ENCODE peak calls at places on chromosomes 12 and 14, in eight cellular contexts. S is testis, K is heart left ventricle, A is body of pancreas, R is PC-9, F is A549, N is HepG2, J is tibial nerve. H is an unnamed sample.
A peak's percentile ranks its signal among the peaks of the same experiment; 100 is the strongest.

GRCh38 chr14:67704484-67705089 is 2.9 kb downstream of the RDH12 start:
- DNase-seq in S (peak; percentile 34), K (no peak), A (peak; percentile 35), R (peak; percentile 51), F (peak; percentile 74), N (peak; percentile 54), J (peak; percentile 44), H (no peak)

GRCh38 chr14:91116913-91117588 is 3.2 kb downstream of the DGLUCY start:
- DNase-seq in S (no peak), K (no peak), A (no peak), R (no peak), F (no peak), N (no peak), J (no peak), H (no peak)

GRCh38 chr12:114976959-114977358 is 293.0 kb upstream of the TBX3 start:
- DNase-seq in S (no peak), K (no peak), A (no peak), R (no peak), F (peak; percentile 66), N (peak; percentile 74), J (no peak), H (no peak)

GRCh38 chr14:31025335-31026075 is at the start of gene AP4S1:
- DNase-seq in S (peak; percentile 66), K (peak; percentile 34), A (peak; percentile 53), R (peak; percentile 26), F (peak; percentile 25), N (peak; percentile 57), J (peak; percentile 24), H (peak; percentile 75)

GRCh38 chr14:72559227-72559626 is 334.7 kb downstream of the DPF3 start:
- DNase-seq in S (no peak), K (no peak), A (no peak), R (no peak), F (no peak), N (no peak), J (no peak), H (no peak)

GRCh38 chr14:96162741-96163140 is 41.9 kb upstream of the BDKRB2 start:
- DNase-seq in S (no peak), K (no peak), A (no peak), R (no peak), F (no peak), N (no peak), J (no peak), H (no peak)

GRCh38 chr14:63432228-63432627 is 110.9 kb downstream of the PPP2R5E start:
- DNase-seq in S (no peak), K (no peak), A (no peak), R (no peak), F (no peak), N (no peak), J (no peak), H (no peak)

GRCh38 chr12:50033317-50033679 is 8.0 kb upstream of the RACGAP1 start:
- DNase-seq in S (peak; percentile 26), K (no peak), A (no peak), R (no peak), F (no peak), N (no peak), J (no peak), H (peak; percentile 50)

GRCh38 chr12:43288666-43289065 is 263.3 kb downstream of the ADAMTS20 start:
- DNase-seq in S (no peak), K (no peak), A (no peak), R (no peak), F (no peak), N (no peak), J (no peak), H (no peak)

GRCh38 chr12:50747817-50748216 is 16.1 kb upstream of the ATF1 start:
- DNase-seq in S (no peak), K (no peak), A (no peak), R (no peak), F (no peak), N (no peak), J (no peak), H (no peak)

GRCh38 chr14:74846168-74846567 is 29.8 kb downstream of the PROX2 start:
- DNase-seq in S (no peak), K (no peak), A (no peak), R (no peak), F (no peak), N (no peak), J (peak; percentile 23), H (no peak)

GRCh38 chr14:50774542-50775267 is 56.3 kb downstream of the NIN start:
- DNase-seq in S (no peak), K (no peak), A (no peak), R (no peak), F (no peak), N (no peak), J (peak; percentile 19), H (no peak)

GRCh38 chr12:19978193-19978592 is 390.1 kb upstream of the PDE3A start:
- DNase-seq in S (no peak), K (no peak), A (no peak), R (no peak), F (no peak), N (no peak), J (no peak), H (no peak)

GRCh38 chr14:101628471-101628966 is 67.2 kb downstream of the DIO3 start:
- DNase-seq in S (peak; percentile 90), K (peak; percentile 70), A (peak; percentile 81), R (peak; percentile 92), F (peak; percentile 73), N (peak; percentile 25), J (peak; percentile 65), H (peak; percentile 54)
- H3K4me3 ChIP-seq in S (peak overlapping the region; percentile 30), K (no peak overlapping the region), A (no peak overlapping the region), R (no peak overlapping the region), F (no peak overlapping the region), N (peak overlapping the region; percentile 34), J (peak overlapping the region; percentile 43), H (peak overlapping the region; percentile 32)

GRCh38 chr14:102777711-102778615 is 714 bp downstream of the TRAF3 start:
- DNase-seq in S (no peak), K (peak; percentile 9), A (peak; percentile 33), R (peak; percentile 46), F (no peak), N (no peak), J (no peak), H (peak; percentile 63)

GRCh38 chr14:102782974-102783373 is 5.7 kb downstream of the TRAF3 start:
- DNase-seq in S (no peak), K (no peak), A (no peak), R (no peak), F (no peak), N (no peak), J (no peak), H (no peak)

GRCh38 chr14:102779574-102780315 is 2.5 kb downstream of the TRAF3 start:
- DNase-seq in S (no peak), K (no peak), A (no peak), R (no peak), F (no peak), N (no peak), J (no peak), H (no peak)

GRCh38 chr14:102778616-102779351 is 1.5 kb downstream of the TRAF3 start:
- DNase-seq in S (no peak), K (no peak), A (no peak), R (no peak), F (no peak), N (no peak), J (no peak), H (no peak)

GRCh38 chr14:102781063-102781462 is 3.8 kb downstream of the TRAF3 start:
- DNase-seq in S (no peak), K (no peak), A (no peak), R (no peak), F (no peak), N (no peak), J (no peak), H (no peak)
- H3K4me1 ChIP-seq in S (peaks cover 17% of the 10 kb centered on the region), K (peaks cover 10% of the 10 kb centered on the region), A (peaks cover 16% of the 10 kb centered on the region), R (peaks cover 21% of the 10 kb centered on the region), F (peaks cover 23% of the 10 kb centered on the region), N (peaks cover 42% of the 10 kb centered on the region), J (no peaks in the 10 kb centered on the region), H (peaks cover 29% of the 10 kb centered on the region)

DNA sequence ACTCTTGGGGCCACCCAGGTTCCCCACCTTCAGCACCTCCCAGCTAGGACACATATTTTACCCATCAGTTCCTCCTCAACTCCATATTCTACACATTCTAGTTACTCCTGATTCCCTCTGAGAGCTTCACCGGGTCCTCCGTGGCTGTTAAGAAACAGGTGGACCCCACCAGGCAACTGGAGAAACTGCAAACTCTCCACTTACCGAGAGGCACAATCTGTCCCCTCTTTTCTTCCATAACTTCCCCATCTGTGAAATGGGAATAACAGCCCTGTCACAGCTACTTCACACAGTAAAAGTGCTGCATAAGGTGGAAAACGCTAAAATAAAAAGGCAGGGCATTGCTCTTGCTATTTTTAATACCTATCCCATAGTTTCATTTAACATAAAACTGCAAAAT is 1.5 kb downstream of the SLC7A8 start:
- DNase-seq in S (no peak), K (no peak), A (no peak), R (no peak), F (no peak), N (no peak), J (no peak), H (no peak)
- TF ChIP-seq CTCF in S (no peak), K (no peak), A (no peak), R (no peak), F (no peak), N (no peak), J (no peak), H (no peak)

GRCh38 chr14:60183724-60184596 is 18.8 kb upstream of the DHRS7 start:
- DNase-seq in S (no peak), K (no peak), A (no peak), R (no peak), F (peak; percentile 12), N (peak; percentile 55), J (peak; percentile 55), H (no peak)
- H3K4me3 ChIP-seq in S (no peak overlapping the region), K (peak overlapping the region; percentile 42), A (no peak overlapping the region), R (peak overlapping the region; percentile 55), F (peak overlapping the region; percentile 42), N (peak overlapping the region; percentile 33), J (peak overlapping the region; percentile 43), H (peak overlapping the region; percentile 30)

GRCh38 chr12:108697905-108698304 is 33.4 kb downstream of the CORO1C start:
- DNase-seq in S (no peak), K (no peak), A (no peak), R (no peak), F (no peak), N (no peak), J (no peak), H (no peak)

GRCh38 chr12:108693781-108694180 is 37.5 kb downstream of the CORO1C start:
- DNase-seq in S (no peak), K (no peak), A (no peak), R (no peak), F (no peak), N (no peak), J (no peak), H (no peak)

GRCh38 chr12:108696996-108697290 is 34.4 kb downstream of the CORO1C start:
- DNase-seq in S (no peak), K (no peak), A (no peak), R (no peak), F (no peak), N (no peak), J (no peak), H (no peak)

GRCh38 chr12:108694812-108695278 is 36.5 kb downstream of the CORO1C start:
- DNase-seq in S (no peak), K (no peak), A (no peak), R (no peak), F (no peak), N (no peak), J (no peak), H (no peak)

GRCh38 chr12:108696111-108696995 is 35.0 kb downstream of the CORO1C start:
- DNase-seq in S (no peak), K (no peak), A (no peak), R (peak; percentile 37), F (no peak), N (no peak), J (peak; percentile 35), H (no peak)
- H3K4me1 ChIP-seq in S (peaks cover 19% of the 10 kb centered on the region), K (peaks cover 81% of the 10 kb centered on the region), A (peaks cover 11% of the 10 kb centered on the region), R (peaks cover 33% of the 10 kb centered on the region), F (peaks cover 66% of the 10 kb centered on the region), N (peaks cover 22% of the 10 kb centered on the region), J (no peaks in the 10 kb centered on the region), H (peaks cover 7% of the 10 kb centered on the region)

H was measured in Peyer's patch.